ENCODE peak calls at places on chromosome 12, in eight cellular contexts. One of them, this sample, is unnamed.
A peak's percentile ranks its signal among the peaks of the same experiment; 100 is the strongest.

GRCh38 chr12:108380382-108380781 is 41.3 kb upstream of the CMKLR1 start:
- DNase-seq in tibial artery: no peak
- DNase-seq in suprapubic skin: no peak
- DNase-seq in A549: no peak
- DNase-seq in prostate gland: no peak
- DNase-seq in cardiac fibroblast: no peak
- DNase-seq in CD4-positive, alpha-beta T cell: no peak
- DNase-seq in MM.1S: no peak
- DNase-seq in this sample: no peak

GRCh38 chr12:132624186-132624855 is 5.7 kb downstream of the P2RX2 start:
- DNase-seq in tibial artery: no peak
- DNase-seq in suprapubic skin: no peak
- DNase-seq in A549: no peak
- DNase-seq in prostate gland: no peak
- DNase-seq in cardiac fibroblast: no peak
- DNase-seq in CD4-positive, alpha-beta T cell: no peak
- DNase-seq in MM.1S: no peak
- DNase-seq in this sample: no peak

GRCh38 chr12:7144414-7145120 is 14.4 kb downstream of the CLSTN3 start:
- DNase-seq in tibial artery: peak; percentile 33
- DNase-seq in suprapubic skin: peak; percentile 52
- DNase-seq in A549: peak; percentile 48
- DNase-seq in prostate gland: no peak
- DNase-seq in cardiac fibroblast: peak; percentile 62
- DNase-seq in CD4-positive, alpha-beta T cell: no peak
- DNase-seq in MM.1S: peak; percentile 47
- DNase-seq in this sample: no peak

GRCh38 chr12:11015775-11016430 is 6.5 kb downstream of the TAS2R19 start:
- DNase-seq in tibial artery: no peak
- DNase-seq in suprapubic skin: no peak
- DNase-seq in A549: peak; percentile 4
- DNase-seq in prostate gland: no peak
- DNase-seq in cardiac fibroblast: no peak
- DNase-seq in CD4-positive, alpha-beta T cell: no peak
- DNase-seq in MM.1S: no peak
- DNase-seq in this sample: no peak

GRCh38 chr12:107829271-107829670 is 54.8 kb downstream of the ASCL4 start:
- DNase-seq in tibial artery: no peak
- DNase-seq in suprapubic skin: no peak
- DNase-seq in A549: no peak
- DNase-seq in prostate gland: no peak
- DNase-seq in cardiac fibroblast: no peak
- DNase-seq in CD4-positive, alpha-beta T cell: no peak
- DNase-seq in MM.1S: no peak
- DNase-seq in this sample: no peak

GRCh38 chr12:131231194-131231980 is 277.7 kb downstream of the ADGRD1 start:
- DNase-seq in tibial artery: no peak
- DNase-seq in suprapubic skin: no peak
- DNase-seq in A549: no peak
- DNase-seq in prostate gland: no peak
- DNase-seq in cardiac fibroblast: no peak
- DNase-seq in CD4-positive, alpha-beta T cell: no peak
- DNase-seq in MM.1S: no peak
- DNase-seq in this sample: no peak

GRCh38 chr12:99386907-99387306 is 260.6 kb upstream of the GARIN6 start:
- DNase-seq in tibial artery: no peak
- DNase-seq in suprapubic skin: no peak
- DNase-seq in A549: peak; percentile 69
- DNase-seq in prostate gland: no peak
- DNase-seq in cardiac fibroblast: peak; percentile 33
- DNase-seq in CD4-positive, alpha-beta T cell: no peak
- DNase-seq in MM.1S: peak; percentile 47
- DNase-seq in this sample: no peak

GRCh38 chr12:122955151-122955550 is 11.1 kb downstream of the ABCB9 start:
- DNase-seq in tibial artery: no peak
- DNase-seq in suprapubic skin: no peak
- DNase-seq in A549: no peak
- DNase-seq in prostate gland: no peak
- DNase-seq in cardiac fibroblast: no peak
- DNase-seq in CD4-positive, alpha-beta T cell: no peak
- DNase-seq in MM.1S: no peak
- DNase-seq in this sample: no peak

GRCh38 chr12:122013136-122013535 is 8.5 kb upstream of the BCL7A start:
- DNase-seq in tibial artery: no peak
- DNase-seq in suprapubic skin: no peak
- DNase-seq in A549: no peak
- DNase-seq in prostate gland: no peak
- DNase-seq in cardiac fibroblast: no peak
- DNase-seq in CD4-positive, alpha-beta T cell: no peak
- DNase-seq in MM.1S: no peak
- DNase-seq in this sample: no peak

GRCh38 chr12:115437061-115437567 is 753.1 kb upstream of the TBX3 start:
- DNase-seq in tibial artery: no peak
- DNase-seq in suprapubic skin: no peak
- DNase-seq in A549: no peak
- DNase-seq in prostate gland: no peak
- DNase-seq in cardiac fibroblast: peak; percentile 54
- DNase-seq in CD4-positive, alpha-beta T cell: no peak
- DNase-seq in MM.1S: no peak
- DNase-seq in this sample: no peak

GRCh38 chr12:62123721-62124203 is 136.4 kb upstream of the USP15 start:
- DNase-seq in tibial artery: peak; percentile 63
- DNase-seq in suprapubic skin: no peak
- DNase-seq in A549: peak; percentile 72
- DNase-seq in prostate gland: no peak
- DNase-seq in cardiac fibroblast: peak; percentile 65
- DNase-seq in CD4-positive, alpha-beta T cell: peak; percentile 20
- DNase-seq in MM.1S: peak; percentile 54
- DNase-seq in this sample: no peak

GRCh38 chr12:84397279-84397678 is 515.3 kb downstream of the SLC6A15 start:
- DNase-seq in tibial artery: no peak
- DNase-seq in suprapubic skin: no peak
- DNase-seq in A549: no peak
- DNase-seq in prostate gland: no peak
- DNase-seq in cardiac fibroblast: peak; percentile 5
- DNase-seq in CD4-positive, alpha-beta T cell: no peak
- DNase-seq in MM.1S: peak; percentile 15
- DNase-seq in this sample: no peak
- TF ChIP-seq CTCF in tibial artery: no peak
- TF ChIP-seq CTCF in suprapubic skin: no peak
- TF ChIP-seq CTCF in A549: no peak
- TF ChIP-seq CTCF in prostate gland: no peak
- TF ChIP-seq CTCF in cardiac fibroblast: no peak
- TF ChIP-seq CTCF in CD4-positive, alpha-beta T cell: no peak
- TF ChIP-seq CTCF in MM.1S: peak; percentile 16
- TF ChIP-seq CTCF in this sample: no peak

DNA sequence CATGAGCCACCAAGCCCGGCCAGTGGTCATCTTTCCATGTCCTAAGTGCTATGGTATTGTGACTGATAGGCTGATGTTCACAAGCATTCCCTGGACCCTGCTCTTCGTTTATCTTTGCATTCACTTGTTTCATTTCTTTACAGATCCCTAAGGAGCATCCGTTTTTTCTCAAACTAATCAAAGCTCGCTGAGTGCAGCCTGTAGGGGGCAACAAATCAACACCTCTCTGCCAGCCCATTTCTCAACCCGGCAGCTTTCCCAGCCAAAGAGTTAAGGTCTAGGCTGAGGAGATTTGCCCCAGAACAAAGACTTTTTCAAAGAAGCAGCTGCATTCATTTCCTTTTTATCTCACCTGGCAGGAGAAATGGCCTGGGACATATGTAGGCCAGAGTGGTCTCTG is 12.1 kb downstream of the SIRT4 start:
- DNase-seq in tibial artery: no peak
- DNase-seq in suprapubic skin: no peak
- DNase-seq in A549: peak; percentile 51
- DNase-seq in prostate gland: no peak
- DNase-seq in cardiac fibroblast: peak; percentile 10
- DNase-seq in CD4-positive, alpha-beta T cell: no peak
- DNase-seq in MM.1S: peak; percentile 8
- DNase-seq in this sample: no peak
- TF ChIP-seq CTCF in tibial artery: no peak
- TF ChIP-seq CTCF in suprapubic skin: no peak
- TF ChIP-seq CTCF in A549: peak; percentile 39
- TF ChIP-seq CTCF in prostate gland: no peak
- TF ChIP-seq CTCF in cardiac fibroblast: peak; percentile 28
- TF ChIP-seq CTCF in CD4-positive, alpha-beta T cell: no peak
- TF ChIP-seq CTCF in MM.1S: peak; percentile 13
- TF ChIP-seq CTCF in this sample: no peak

DNA sequence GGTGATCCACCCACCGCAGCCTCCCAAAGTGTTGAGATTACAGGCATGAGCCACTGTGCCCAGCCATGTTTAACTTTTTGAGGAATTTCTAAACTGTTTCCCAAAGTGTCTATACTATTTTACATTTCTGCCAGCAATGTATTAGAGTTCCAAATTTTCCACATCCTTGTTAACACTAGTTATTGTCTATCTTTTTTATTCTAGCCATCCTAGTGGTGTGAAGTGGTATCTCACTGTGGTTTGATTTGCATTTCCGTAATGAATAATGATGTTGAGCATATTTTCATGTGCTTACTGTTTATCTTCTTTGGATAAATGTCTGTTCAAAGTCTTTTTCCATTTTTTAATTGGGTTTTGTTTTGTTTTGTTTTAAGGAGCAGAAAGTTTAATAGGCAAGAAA is 14.7 kb downstream of the TXNRD1 start:
- DNase-seq in tibial artery: no peak
- DNase-seq in suprapubic skin: no peak
- DNase-seq in A549: no peak
- DNase-seq in prostate gland: no peak
- DNase-seq in cardiac fibroblast: no peak
- DNase-seq in CD4-positive, alpha-beta T cell: no peak
- DNase-seq in MM.1S: no peak
- DNase-seq in this sample: no peak
- TF ChIP-seq CTCF in tibial artery: no peak
- TF ChIP-seq CTCF in suprapubic skin: no peak
- TF ChIP-seq CTCF in A549: no peak
- TF ChIP-seq CTCF in prostate gland: no peak
- TF ChIP-seq CTCF in cardiac fibroblast: peak; percentile 22
- TF ChIP-seq CTCF in CD4-positive, alpha-beta T cell: no peak
- TF ChIP-seq CTCF in MM.1S: no peak
- TF ChIP-seq CTCF in this sample: no peak

GRCh38 chr12:27081668-27082091 is 698 bp downstream of the C12orf71 start:
- DNase-seq in tibial artery: no peak
- DNase-seq in suprapubic skin: no peak
- DNase-seq in A549: peak; percentile 41
- DNase-seq in prostate gland: no peak
- DNase-seq in cardiac fibroblast: peak; percentile 80
- DNase-seq in CD4-positive, alpha-beta T cell: no peak
- DNase-seq in MM.1S: no peak
- DNase-seq in this sample: no peak
- TF ChIP-seq CTCF in tibial artery: no peak
- TF ChIP-seq CTCF in suprapubic skin: no peak
- TF ChIP-seq CTCF in A549: no peak
- TF ChIP-seq CTCF in prostate gland: no peak
- TF ChIP-seq CTCF in cardiac fibroblast: peak; percentile 20
- TF ChIP-seq CTCF in CD4-positive, alpha-beta T cell: no peak
- TF ChIP-seq CTCF in MM.1S: no peak
- TF ChIP-seq CTCF in this sample: no peak

This sample was measured in omental fat pad.